ENCODE peak calls at places on chromosomes 6 and 20, in nine cellular contexts. D is COR-L47, G is retina, Q is RPMI8226, E is occipital lobe, V is AML-193, T is kidney, H is SK-N-DZ, B is AG10803. M is an unnamed sample.

GRCh38 chr20:46060301-46060881 is 29.4 kb downstream of the NCOA5 start:
- DNase-seq in E (no peak), T (no peak), Q (peak), D (peak), G (no peak), B (no peak), H (no peak), V (peak), M (peak)

GRCh38 chr20:35953411-35954199 is 697 bp downstream of the SCAND1 start:
- DNase-seq in H (peak), B (peak), D (peak), G (no peak), Q (peak), E (peak), V (peak), T (peak), M (peak)

GRCh38 chr20:8144282-8145245 is 12.5 kb downstream of the PLCB1 start:
- DNase-seq in E (no peak), G (no peak), B (peak), Q (no peak), H (no peak), D (no peak), V (peak), T (no peak), M (peak)

GRCh38 chr6:20673458-20673857 is 139.2 kb downstream of the CDKAL1 start:
- DNase-seq in B (no peak), T (no peak), D (no peak), G (no peak), E (no peak), H (no peak), V (no peak), Q (no peak), M (no peak)

GRCh38 chr6:12578751-12579150 is 137.8 kb upstream of the PHACTR1 start:
- DNase-seq in Q (no peak), B (peak), T (no peak), E (no peak), V (no peak), D (no peak), G (no peak), H (no peak), M (no peak)

GRCh38 chr6:110415297-110415916 is at the start of gene DDO:
- DNase-seq in D (no peak), G (no peak), E (peak), V (no peak), B (peak), T (peak), Q (peak), H (peak), M (no peak)

GRCh38 chr6:1619666-1620503 is 10.2 kb downstream of the FOXC1 start:
- DNase-seq in D (no peak), E (no peak), G (peak), Q (no peak), H (no peak), V (no peak), T (peak), B (no peak), M (no peak)

GRCh38 chr20:44429017-44429339 is 46.7 kb upstream of the TTPAL start:
- DNase-seq in Q (no peak), D (no peak), E (no peak), H (no peak), B (no peak), G (no peak), T (no peak), V (no peak), M (no peak)

M was measured in NB4.